ENCODE peak calls at places on chromosomes 11 and 22, in four cellular contexts. F is foreskin fibroblast, K is astrocyte of the spinal cord, I is MM.1S. Q is an unnamed sample.

GRCh38 chr11:63564056-63564784 is 1.0 kb upstream of the PLAAT2 start:
- DNase-seq in F (no peak), K (no peak), I (peak; percentile 90), Q (no peak)

GRCh38 chr11:9330387-9331384 is 16.3 kb upstream of the TMEM41B start:
- DNase-seq in F (peak; percentile 91), K (peak; percentile 60), I (no peak), Q (peak; percentile 97)

GRCh38 chr22:33923660-33924246 is 3.5 kb upstream of the LARGE1 start:
- DNase-seq in F (peak; percentile 69), K (peak; percentile 61), I (peak; percentile 82), Q (peak; percentile 74)

GRCh38 chr11:79471071-79471470 is 30.2 kb upstream of the TENM4 start:
- DNase-seq in F (no peak), K (no peak), I (no peak), Q (no peak)

GRCh38 chr11:65378928-65379638 is 3.4 kb downstream of the SLC25A45 start:
- DNase-seq in F (no peak), K (no peak), I (no peak), Q (no peak)

GRCh38 chr11:85086511-85087284 is 540.4 kb downstream of the DLG2 start:
- DNase-seq in F (peak; percentile 34), K (peak; percentile 6), I (no peak), Q (peak; percentile 3)

GRCh38 chr11:66752148-66752547 is 23.1 kb upstream of the SPTBN2 start:
- DNase-seq in F (no peak), K (no peak), I (no peak), Q (no peak)

GRCh38 chr22:26573026-26573662 is 16.8 kb downstream of the TPST2 start:
- DNase-seq in F (peak; percentile 71), K (peak; percentile 42), I (no peak), Q (peak; percentile 75)

GRCh38 chr11:74791333-74792100 is 42.9 kb downstream of the RNF169 start:
- DNase-seq in F (no peak), K (no peak), I (no peak), Q (no peak)

GRCh38 chr11:132858203-132858602 is 674.1 kb downstream of the OPCML start:
- DNase-seq in F (peak; percentile 34), K (peak; percentile 39), I (no peak), Q (peak; percentile 49)

GRCh38 chr22:43151251-43152000 is at the start of gene TSPO:
- DNase-seq in F (peak; percentile 83), K (peak; percentile 37), I (peak; percentile 21), Q (peak; percentile 62)
- TF ChIP-seq CTCF in F (no peak), K (no peak), I (no peak), Q (no peak)

DNA sequence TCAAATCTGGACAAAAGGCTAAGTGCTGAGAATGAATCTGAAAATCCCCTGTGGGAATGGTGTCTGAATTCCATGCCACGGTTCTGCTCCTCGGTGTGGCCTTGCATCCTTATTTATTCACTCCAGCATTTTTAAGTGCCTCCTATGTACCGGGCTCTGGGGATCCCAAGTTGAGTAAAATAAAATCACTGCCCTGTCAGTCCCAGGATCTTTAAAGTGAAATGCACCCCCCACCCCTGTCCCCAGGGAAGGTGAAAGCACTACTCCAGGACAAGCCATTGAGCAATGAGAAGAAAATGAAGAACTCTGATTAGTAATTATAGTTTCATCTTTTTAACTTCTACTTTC is 3.3 kb downstream of the LGR4 start:
- DNase-seq in F (no peak), K (no peak), I (no peak), Q (no peak)
- H3K4me3 ChIP-seq in F (no peak overlapping the region), K (no peak overlapping the region), I (no peak overlapping the region), Q (no peak overlapping the region)

GRCh38 chr11:20444537-20444936 is 57.0 kb downstream of the PRMT3 start:
- DNase-seq in F (no peak), K (no peak), I (no peak), Q (no peak)

GRCh38 chr11:20448838-20449237 is 61.3 kb downstream of the PRMT3 start:
- DNase-seq in F (no peak), K (no peak), I (no peak), Q (no peak)

GRCh38 chr11:20438637-20439036 is 51.1 kb downstream of the PRMT3 start:
- DNase-seq in F (no peak), K (no peak), I (no peak), Q (no peak)

DNA sequence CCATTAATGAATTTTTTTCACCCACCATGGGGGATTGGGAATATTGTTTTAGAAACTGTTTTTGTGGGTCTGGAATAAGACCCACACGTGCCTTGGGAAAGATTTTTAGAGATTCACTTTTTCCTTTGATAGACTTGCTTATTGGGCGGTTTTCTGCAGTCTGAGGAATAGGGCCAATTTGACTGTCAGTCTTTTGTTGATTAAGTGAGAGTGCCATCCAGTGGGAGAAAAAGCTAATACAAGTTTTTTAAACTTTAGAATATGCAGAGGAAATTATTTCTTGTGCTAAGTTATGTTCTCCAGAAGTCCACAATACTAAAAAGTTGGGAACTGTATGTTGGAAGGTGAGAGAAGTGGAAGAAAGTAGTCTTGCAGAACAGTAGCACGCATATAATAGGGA is 56.1 kb downstream of the PRMT3 start:
- DNase-seq in F (peak; percentile 29), K (peak; percentile 38), I (peak; percentile 17), Q (peak; percentile 26)
- TF ChIP-seq CTCF in F (peak; percentile 30), K (peak; percentile 29), I (peak; percentile 32), Q (peak; percentile 48)

DNA sequence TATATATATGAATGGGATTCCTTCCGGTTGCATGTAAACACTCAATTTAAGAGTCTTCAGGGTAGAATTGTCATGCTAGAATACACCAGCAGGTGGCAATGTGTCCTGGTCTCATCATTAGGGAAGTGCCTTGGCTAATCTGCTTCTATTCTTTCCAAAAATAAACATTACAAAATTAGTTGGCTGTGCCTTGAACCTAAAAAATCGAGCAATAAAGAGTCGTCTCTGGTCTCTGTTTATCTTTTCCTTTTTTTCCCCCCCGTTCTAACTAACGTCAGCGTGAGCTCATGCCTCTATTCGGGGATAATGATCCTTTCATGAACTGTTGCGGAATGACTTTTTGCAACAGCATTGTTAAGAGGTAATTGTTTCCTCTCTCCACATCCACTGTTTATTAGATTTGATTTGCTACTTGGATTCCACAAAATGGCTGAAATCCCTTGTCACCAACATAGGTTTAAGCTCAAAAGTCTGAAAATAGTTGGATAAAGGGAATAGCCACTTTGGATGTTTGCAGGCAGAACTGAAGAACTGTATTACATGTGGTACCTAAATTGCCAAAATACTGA is 1.2 kb upstream of the ARHGEF12 start:
- DNase-seq in F (peak; percentile 91), K (peak; percentile 90), I (peak; percentile 84), Q (peak; percentile 87)
- H3K4me3 ChIP-seq in F (peak overlapping the region; percentile 96), K (peak overlapping the region; percentile 95), I (peak overlapping the region; percentile 81), Q (peak overlapping the region; percentile 70)

DNA sequence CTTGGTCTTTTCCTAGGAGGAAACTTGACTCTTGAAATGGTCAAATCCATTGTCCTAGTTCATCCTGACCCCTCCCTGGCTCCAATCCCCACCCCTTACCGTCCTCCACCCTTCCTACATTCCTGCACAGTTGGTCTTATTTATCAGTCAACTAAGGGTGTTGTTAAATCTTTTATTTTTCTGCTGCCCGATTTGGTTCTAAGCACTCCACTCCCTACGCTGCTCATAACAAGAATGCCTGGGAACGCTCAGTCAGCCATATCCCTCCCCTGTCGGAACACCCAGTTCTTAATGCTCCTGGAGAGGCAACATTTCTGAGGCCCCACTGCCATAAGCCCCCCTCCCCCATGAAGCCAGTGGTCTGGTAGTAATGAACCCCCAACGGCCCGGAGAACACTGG is 9.7 kb downstream of the EHF start:
- DNase-seq in F (no peak), K (no peak), I (no peak), Q (no peak)
- TF ChIP-seq CTCF in F (no peak), K (no peak), I (no peak), Q (no peak)

GRCh38 chr11:14336507-14337503 is 22.2 kb downstream of the RRAS2 start:
- DNase-seq in F (peak; percentile 85), K (peak; percentile 92), I (no peak), Q (peak; percentile 83)
- H3K4me3 ChIP-seq in F (no peak overlapping the region), K (peak overlapping the region; percentile 12), I (no peak overlapping the region), Q (no peak overlapping the region)

DNA sequence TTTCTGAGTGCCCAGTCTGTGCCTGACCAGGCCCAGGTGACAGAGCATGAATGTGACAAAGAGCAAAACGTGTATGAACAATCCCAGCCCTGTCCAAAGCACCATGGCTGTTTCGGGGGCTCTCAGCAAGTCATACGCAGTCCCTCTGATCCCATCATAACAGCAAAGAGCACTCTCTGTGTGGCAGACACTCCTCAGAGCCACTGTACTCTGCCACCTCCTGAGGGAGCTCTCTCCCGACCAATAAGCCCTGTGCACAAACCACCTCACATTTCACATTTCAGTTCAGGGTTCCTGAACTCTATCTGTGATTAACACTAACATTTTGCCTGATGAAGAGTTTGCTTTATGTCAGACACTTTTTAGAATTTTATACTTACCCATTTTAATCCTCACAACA is 6.6 kb downstream of the DGCR2 start:
- DNase-seq in F (peak; percentile 24), K (no peak), I (no peak), Q (no peak)
- TF ChIP-seq CTCF in F (no peak), K (peak; percentile 49), I (no peak), Q (no peak)

GRCh38 chr11:115501895-115502589 is 2.2 kb downstream of the CADM1 start:
- DNase-seq in F (no peak), K (peak; percentile 30), I (peak; percentile 81), Q (no peak)
- H3K4me3 ChIP-seq in F (peak overlapping the region; percentile 71), K (peak overlapping the region; percentile 64), I (peak overlapping the region; percentile 87), Q (peak overlapping the region; percentile 47)

GRCh38 chr11:95545116-95545875 is 244.3 kb downstream of the FAM76B start:
- DNase-seq in F (no peak), K (no peak), I (no peak), Q (no peak)
- TF ChIP-seq CTCF in F (no peak), K (peak; percentile 8), I (no peak), Q (no peak)

GRCh38 chr22:46054878-46055158 is 77.9 kb upstream of the WNT7B start:
- DNase-seq in F (no peak), K (peak; percentile 14), I (no peak), Q (no peak)
- H3K4me3 ChIP-seq in F (peak overlapping the region; percentile 63), K (peak overlapping the region; percentile 47), I (peak overlapping the region; percentile 77), Q (peak overlapping the region; percentile 79)